ENCODE peak calls at places on chromosomes 5 and 9, in four cellular contexts. Y, Z, N and L are unnamed samples. For H3K36me3, the result is how much of the 10 kb centered on the place peaks cover.

GRCh38 chr9:9318959-9319505 is 1293.8 kb downstream of the PTPRD start:
- DNase-seq in N (no peak), Y (no peak), Z (no peak), L (no peak)

GRCh38 chr9:73810585-73811215 is 659.0 kb downstream of the ANXA1 start:
- DNase-seq in N (no peak), Y (no peak), Z (no peak), L (no peak)

GRCh38 chr9:87826331-87826730 is 56.3 kb upstream of the SPATA31E1 start:
- DNase-seq in N (no peak), Y (no peak), Z (no peak), L (no peak)

GRCh38 chr5:126594077-126594476 is 942 bp downstream of the ALDH7A1 start:
- DNase-seq in Z (peak), N (no peak), Y (peak), L (no peak)

GRCh38 chr5:91126888-91127287 is 256.2 kb downstream of the ARRDC3 start:
- DNase-seq in N (no peak), Y (no peak), Z (no peak), L (no peak)

GRCh38 chr9:2655411-2655901 is 33.9 kb downstream of the VLDLR start:
- DNase-seq in Z (no peak), Y (peak), N (no peak), L (peak)

GRCh38 chr5:96198673-96199072 is 234.4 kb downstream of the PCSK1 start:
- DNase-seq in N (no peak), Z (no peak), Y (peak), L (no peak)

GRCh38 chr9:6911901-6912650 is 154.3 kb downstream of the KDM4C start:
- DNase-seq in Y (no peak), N (no peak), Z (no peak), L (no peak)

GRCh38 chr5:98723061-98723460 is 50.4 kb upstream of the RGMB start:
- DNase-seq in Z (no peak), Y (no peak), N (no peak), L (no peak)

GRCh38 chr9:83511051-83511450 is 27.1 kb downstream of the FRMD3 start:
- DNase-seq in N (no peak), Z (no peak), Y (peak), L (peak)

GRCh38 chr9:128259156-128259555 is 16.7 kb downstream of the GOLGA2 start:
- DNase-seq in N (no peak), Y (no peak), Z (no peak), L (no peak)
- TF ChIP-seq CTCF in N (no peak), Y (no peak), Z (no peak), L (no peak)

GRCh38 chr9:33750307-33750838 is 45.0 kb upstream of the PRSS3 start:
- DNase-seq in N (no peak), Y (no peak), Z (no peak), L (no peak)
- H3K4me3 ChIP-seq in N (peak), Y (peak), Z (no peak), L (peak)

GRCh38 chr5:87389635-87390034 is 23.1 kb downstream of the CCNH start:
- DNase-seq in Z (no peak), Y (no peak), N (no peak), L (no peak)
- H3K36me3 ChIP-seq in Z (under half), Y (under half), N (half or more), L (under half)

GRCh38 chr5:168114444-168115017 is 176.9 kb upstream of the WWC1 start:
- DNase-seq in Z (no peak), N (no peak), Y (peak), L (no peak)
- TF ChIP-seq CTCF in Z (peak), N (peak), Y (peak), L (peak)

GRCh38 chr9:89177401-89178161 is 1.0 kb downstream of the SHC3 start:
- DNase-seq in N (no peak), Z (no peak), Y (no peak), L (no peak)
- H3K4me3 ChIP-seq in N (peak), Z (peak), Y (peak), L (peak)

GRCh38 chr5:169848792-169849191 is 131.5 kb downstream of the INSYN2B start:
- DNase-seq in Y (no peak), N (no peak), Z (no peak), L (no peak)
- H3K36me3 ChIP-seq in Y (under half), N (under half), Z (under half), L (under half)

GRCh38 chr5:18466731-18467130 is 832.5 kb downstream of the TAF11L14 start:
- DNase-seq in Y (no peak), N (no peak), Z (no peak), L (no peak)

GRCh38 chr5:18465833-18466681 is 831.8 kb downstream of the TAF11L14 start:
- DNase-seq in Z (peak), Y (peak), N (no peak), L (no peak)
- TF ChIP-seq CTCF in Z (peak), Y (peak), N (no peak), L (peak)

DNA sequence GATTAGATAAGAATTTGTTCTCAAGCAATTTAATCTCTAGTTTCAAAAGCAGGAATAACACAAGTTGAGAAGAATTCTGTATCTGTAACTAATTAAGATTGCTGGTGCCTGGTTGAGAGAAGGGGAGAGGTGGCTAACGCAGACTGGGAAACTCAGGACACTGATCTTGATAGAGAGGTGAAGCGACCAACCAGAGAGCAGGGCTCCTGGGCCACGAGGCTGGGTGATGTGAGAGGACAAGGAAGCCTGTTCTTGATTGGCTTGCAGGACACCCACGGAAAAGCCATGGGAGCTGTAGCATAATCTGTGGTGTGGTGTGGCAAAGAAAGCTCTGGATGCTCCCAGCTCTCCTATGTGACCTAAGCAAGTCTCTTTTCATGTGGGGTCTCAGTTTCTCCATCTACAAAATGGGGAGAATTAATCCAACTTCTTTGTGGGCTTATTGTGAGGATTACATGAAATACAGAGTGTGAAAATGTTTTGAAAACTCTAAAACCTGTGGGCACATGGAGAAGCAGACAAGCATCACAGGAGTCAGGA is 594.1 kb upstream of the BRINP1 start:
- DNase-seq in N (no peak), Z (no peak), Y (no peak), L (peak)
- H3K4me3 ChIP-seq in N (no peak), Z (no peak), Y (no peak), L (no peak)